ENCODE peak calls at places on chromosomes 1 and 21, in seven cellular contexts. Q is brain microvascular endothelial cell, B is HFF-Myc, V is A549, Z is stomach, R is AG04449, E is GM12865. M is an unnamed sample.

GRCh38 chr1:77834771-77835334 is 53.6 kb upstream of the NEXN start:
- DNase-seq in Q (peak; percentile 60), B (peak; percentile 35), V (no peak), Z (no peak), R (peak; percentile 14), E (no peak), M (no peak)

GRCh38 chr1:7565099-7565750 is 205.9 kb upstream of the VAMP3 start:
- DNase-seq in Q (no peak), B (no peak), V (no peak), Z (no peak), R (no peak), E (no peak), M (no peak)

GRCh38 chr1:153127296-153127695 is 14.0 kb upstream of the SPRR2F start:
- DNase-seq in Q (no peak), B (no peak), V (no peak), Z (no peak), R (no peak), E (no peak), M (no peak)

GRCh38 chr1:245260116-245260882 is 105.5 kb downstream of the KIF26B start:
- DNase-seq in Q (no peak), B (no peak), V (no peak), Z (peak; percentile 63), R (no peak), E (no peak), M (peak; percentile 91)

GRCh38 chr1:158121604-158122254 is 59.0 kb upstream of the CD1D start:
- DNase-seq in Q (peak; percentile 27), B (no peak), V (peak; percentile 58), Z (no peak), R (no peak), E (peak; percentile 49), M (no peak)

GRCh38 chr1:22731924-22732522 is 21.4 kb downstream of the EPHB2 start:
- DNase-seq in Q (no peak), B (no peak), V (no peak), Z (no peak), R (no peak), E (peak; percentile 45), M (no peak)

GRCh38 chr1:94004924-94005323 is 95.7 kb upstream of the GCLM start:
- DNase-seq in Q (no peak), B (no peak), V (no peak), Z (no peak), R (no peak), E (no peak), M (peak; percentile 43)

GRCh38 chr1:196660912-196661311 is 9.1 kb downstream of the CFH start:
- DNase-seq in Q (no peak), B (no peak), V (peak; percentile 36), Z (no peak), R (no peak), E (peak; percentile 22), M (no peak)

GRCh38 chr1:43446881-43447835 is 6.6 kb downstream of the HYI start:
- DNase-seq in Q (no peak), B (no peak), V (no peak), Z (peak; percentile 24), R (no peak), E (no peak), M (no peak)

GRCh38 chr1:201016943-201017827 is 6.3 kb downstream of the KIF21B start:
- DNase-seq in Q (no peak), B (no peak), V (no peak), Z (no peak), R (no peak), E (peak; percentile 57), M (no peak)

GRCh38 chr21:43858806-43859648 is 6.0 kb upstream of the AGPAT3 start:
- DNase-seq in Q (no peak), B (no peak), V (no peak), Z (no peak), R (no peak), E (no peak), M (no peak)

GRCh38 chr1:159869173-159869572 is 6.7 kb upstream of the VSIG8 start:
- DNase-seq in Q (peak; percentile 64), B (no peak), V (no peak), Z (no peak), R (no peak), E (no peak), M (no peak)

GRCh38 chr1:45883633-45884032 is 80.2 kb downstream of the MAST2 start:
- DNase-seq in Q (peak; percentile 12), B (no peak), V (no peak), Z (no peak), R (peak; percentile 24), E (no peak), M (no peak)

GRCh38 chr1:17673335-17674075 is 81.6 kb upstream of the ACTL8 start:
- DNase-seq in Q (no peak), B (no peak), V (no peak), Z (no peak), R (no peak), E (no peak), M (no peak)

GRCh38 chr1:151990856-151991198 is 2.8 kb downstream of the S100A10 start:
- DNase-seq in Q (peak; percentile 77), B (no peak), V (no peak), Z (peak; percentile 55), R (no peak), E (no peak), M (no peak)

GRCh38 chr1:198350456-198350855 is 190.0 kb downstream of the ATP6V1G3 start:
- DNase-seq in Q (no peak), B (no peak), V (no peak), Z (no peak), R (no peak), E (no peak), M (no peak)

GRCh38 chr1:46221749-46222148 is 18.6 kb downstream of the LURAP1 start:
- DNase-seq in Q (no peak), B (no peak), V (no peak), Z (no peak), R (no peak), E (no peak), M (no peak)

GRCh38 chr1:208531003-208531750 is 287.0 kb upstream of the PLXNA2 start:
- DNase-seq in Q (no peak), B (no peak), V (no peak), Z (no peak), R (no peak), E (no peak), M (no peak)

GRCh38 chr21:42471206-42471605 is 24.8 kb downstream of the RSPH1 start:
- DNase-seq in Q (no peak), B (no peak), V (no peak), Z (no peak), R (no peak), E (no peak), M (no peak)
- TF ChIP-seq CTCF in Q (no peak), B (no peak), V (no peak), Z (no peak), R (no peak), E (no peak), M (no peak)

GRCh38 chr1:110153407-110153950 is 3.2 kb downstream of the SLC6A17 start:
- DNase-seq in Q (no peak), B (no peak), V (no peak), Z (no peak), R (no peak), E (no peak), M (no peak)

GRCh38 chr1:110158261-110158660 is 8.0 kb downstream of the SLC6A17 start:
- DNase-seq in Q (no peak), B (no peak), V (no peak), Z (no peak), R (no peak), E (no peak), M (no peak)

GRCh38 chr1:110159160-110159559 is 8.9 kb downstream of the SLC6A17 start:
- DNase-seq in Q (no peak), B (no peak), V (no peak), Z (no peak), R (no peak), E (no peak), M (no peak)

GRCh38 chr1:110152133-110152785 is 2.0 kb downstream of the SLC6A17 start:
- DNase-seq in Q (peak; percentile 20), B (peak; percentile 19), V (peak; percentile 29), Z (no peak), R (no peak), E (no peak), M (no peak)

DNA sequence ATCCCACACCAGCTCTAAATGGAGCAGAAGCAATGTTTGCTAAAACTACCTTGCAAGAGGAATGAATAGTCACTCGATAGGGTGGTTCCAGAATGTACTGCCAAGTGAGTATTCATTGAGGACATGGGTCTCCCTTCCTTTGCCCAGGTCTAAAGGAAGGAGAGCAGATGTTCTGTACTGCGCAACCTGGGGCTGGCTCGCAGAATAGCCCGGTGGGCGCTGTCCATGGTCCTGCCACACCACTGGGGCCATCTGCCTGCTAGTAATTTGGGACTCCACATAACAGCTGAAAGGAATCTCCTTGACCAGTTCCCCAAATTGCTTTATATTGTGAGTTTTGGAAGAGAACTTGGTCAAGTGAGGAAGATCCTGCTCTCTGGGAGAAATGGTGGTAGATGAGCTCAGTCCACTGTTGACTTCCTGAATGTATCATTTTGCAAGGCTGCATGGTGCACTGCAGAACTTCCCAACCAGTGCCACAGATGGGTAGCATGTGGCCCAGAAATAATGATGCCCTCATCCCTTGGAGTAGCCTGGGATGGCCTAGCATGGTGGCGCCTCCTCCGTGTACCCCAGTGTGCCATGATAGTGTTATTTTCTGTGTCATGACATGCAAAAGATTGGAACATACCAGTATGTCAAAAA is 5.7 kb downstream of the SLC6A17 start:
- DNase-seq in Q (peak; percentile 64), B (peak; percentile 35), V (no peak), Z (peak; percentile 65), R (no peak), E (peak; percentile 43), M (no peak)
- TF ChIP-seq CTCF in Q (no peak), B (no peak), V (no peak), Z (no peak), R (no peak), E (no peak), M (no peak)

DNA sequence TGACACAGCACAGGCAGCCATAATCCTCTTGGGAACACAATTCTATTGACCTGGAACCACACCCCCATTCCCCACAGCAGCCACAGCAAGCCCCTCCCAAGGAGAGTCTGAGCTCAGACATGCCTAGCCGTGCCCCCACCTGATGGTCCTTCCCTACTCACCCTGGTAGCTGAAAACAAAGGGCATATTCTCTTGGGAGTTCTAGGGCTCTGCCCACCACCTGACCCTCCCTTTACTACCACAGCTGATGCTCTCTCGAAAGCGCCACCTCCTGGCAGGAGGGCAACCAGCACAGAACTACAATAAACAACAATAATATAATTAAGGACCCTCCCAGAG is 184.8 kb upstream of the COA6 start:
- DNase-seq in Q (no peak), B (no peak), V (no peak), Z (no peak), R (no peak), E (peak; percentile 15), M (no peak)
- TF ChIP-seq CTCF in Q (peak; percentile 33), B (peak; percentile 35), V (no peak), Z (no peak), R (no peak), E (peak; percentile 36), M (peak; percentile 51)

DNA sequence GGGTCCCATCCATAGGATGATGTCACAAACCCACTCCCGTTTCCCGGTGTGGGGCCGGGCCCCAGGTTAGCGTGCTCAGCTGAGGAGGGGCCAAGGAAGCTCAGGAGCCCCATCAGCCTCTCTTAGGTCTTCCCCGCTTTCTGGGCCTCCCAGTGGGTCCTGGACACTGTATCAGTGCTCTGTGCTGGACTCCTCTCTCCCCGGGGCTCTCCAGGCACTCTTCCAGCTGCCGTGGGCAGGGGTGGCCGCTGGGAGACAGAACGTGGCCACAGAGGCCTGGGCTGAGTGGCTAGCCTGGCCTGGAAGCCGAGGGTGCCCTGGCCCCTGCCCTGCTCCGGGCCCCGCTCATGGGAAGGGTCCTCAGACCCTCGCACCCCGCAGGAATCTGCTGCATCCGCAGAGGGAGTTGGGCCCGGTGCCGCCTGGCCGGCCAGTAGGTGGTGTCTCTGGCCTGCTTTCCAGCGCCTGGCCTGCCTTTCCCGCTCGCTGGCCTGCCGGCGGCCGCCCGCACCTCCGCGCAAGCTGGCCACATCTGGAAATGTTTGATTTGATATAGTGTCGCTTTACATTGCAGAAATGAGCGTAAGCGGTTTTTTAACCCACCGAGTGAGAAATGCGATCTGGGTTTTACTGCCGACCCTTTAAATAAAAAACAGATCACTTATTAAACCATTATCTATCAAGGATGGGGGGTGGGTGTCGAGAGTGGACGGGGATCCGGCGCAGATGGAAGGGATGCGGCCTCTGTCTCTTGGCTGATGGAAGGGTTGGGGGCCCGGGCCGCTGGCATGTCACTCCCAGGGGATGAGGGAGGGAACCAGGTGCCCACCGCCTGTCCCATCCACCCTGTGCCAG is 74.4 kb upstream of the TTC34 start:
- DNase-seq in Q (no peak), B (no peak), V (peak; percentile 21), Z (peak; percentile 41), R (no peak), E (no peak), M (no peak)
- TF ChIP-seq CTCF in Q (peak; percentile 5), B (peak; percentile 3), V (peak; percentile 40), Z (peak; percentile 32), R (peak; percentile 3), E (no peak), M (peak; percentile 37)

M was measured in epithelial cell of proximal tubule.